ENCODE peak calls at places on chromosomes 2 and 18, in eight cellular contexts. One of them, this sample, is unnamed. For H3K4me1, the result is how much of the 10 kb centered on the place peaks cover.

GRCh38 chr2:186540971-186541370 is 48.9 kb upstream of the ITGAV start:
- DNase-seq in body of pancreas: no peak
- DNase-seq in stomach: no peak
- DNase-seq in GM23248: peak
- DNase-seq in aorta: no peak
- DNase-seq in CD8-positive, alpha-beta memory T cell: no peak
- DNase-seq in ovary: no peak
- DNase-seq in GM23338: no peak
- DNase-seq in this sample: no peak

GRCh38 chr2:128169497-128169896 is 78.5 kb downstream of the UGGT1 start:
- DNase-seq in CD8-positive, alpha-beta memory T cell: no peak
- DNase-seq in GM23248: peak
- DNase-seq in stomach: no peak
- DNase-seq in aorta: no peak
- DNase-seq in GM23338: no peak
- DNase-seq in body of pancreas: no peak
- DNase-seq in ovary: no peak
- DNase-seq in this sample: no peak

GRCh38 chr2:216348909-216349308 is 23.4 kb downstream of the MARCHF4 start:
- DNase-seq in stomach: no peak
- DNase-seq in aorta: no peak
- DNase-seq in GM23338: no peak
- DNase-seq in ovary: no peak
- DNase-seq in CD8-positive, alpha-beta memory T cell: no peak
- DNase-seq in GM23248: peak
- DNase-seq in body of pancreas: no peak
- DNase-seq in this sample: no peak

GRCh38 chr2:119862127-119862889 is 102.6 kb downstream of the PTPN4 start:
- DNase-seq in aorta: no peak
- DNase-seq in body of pancreas: no peak
- DNase-seq in GM23338: peak
- DNase-seq in ovary: no peak
- DNase-seq in stomach: no peak
- DNase-seq in GM23248: no peak
- DNase-seq in CD8-positive, alpha-beta memory T cell: no peak
- DNase-seq in this sample: no peak

GRCh38 chr18:79511671-79512301 is 116.1 kb downstream of the NFATC1 start:
- DNase-seq in CD8-positive, alpha-beta memory T cell: no peak
- DNase-seq in GM23338: no peak
- DNase-seq in ovary: peak
- DNase-seq in body of pancreas: peak
- DNase-seq in aorta: peak
- DNase-seq in GM23248: no peak
- DNase-seq in stomach: peak
- DNase-seq in this sample: no peak

GRCh38 chr2:53751728-53752127 is 15.9 kb upstream of the CHAC2 start:
- DNase-seq in ovary: no peak
- DNase-seq in GM23338: no peak
- DNase-seq in GM23248: peak
- DNase-seq in aorta: no peak
- DNase-seq in body of pancreas: no peak
- DNase-seq in CD8-positive, alpha-beta memory T cell: no peak
- DNase-seq in stomach: no peak
- DNase-seq in this sample: no peak

GRCh38 chr2:28751956-28752607 is 452 bp downstream of the PPP1CB start:
- DNase-seq in CD8-positive, alpha-beta memory T cell: no peak
- DNase-seq in GM23248: peak
- DNase-seq in aorta: no peak
- DNase-seq in stomach: peak
- DNase-seq in body of pancreas: no peak
- DNase-seq in GM23338: no peak
- DNase-seq in ovary: no peak
- DNase-seq in this sample: no peak

GRCh38 chr18:59432796-59433195 is 73.7 kb upstream of the LMAN1 start:
- DNase-seq in GM23248: no peak
- DNase-seq in stomach: no peak
- DNase-seq in body of pancreas: no peak
- DNase-seq in aorta: no peak
- DNase-seq in ovary: no peak
- DNase-seq in CD8-positive, alpha-beta memory T cell: no peak
- DNase-seq in GM23338: no peak
- DNase-seq in this sample: no peak

GRCh38 chr18:64119916-64120315 is 29.0 kb downstream of the LINC00305 start:
- DNase-seq in aorta: no peak
- DNase-seq in CD8-positive, alpha-beta memory T cell: no peak
- DNase-seq in ovary: no peak
- DNase-seq in GM23248: peak
- DNase-seq in stomach: no peak
- DNase-seq in body of pancreas: no peak
- DNase-seq in GM23338: peak
- DNase-seq in this sample: no peak

GRCh38 chr2:189657867-189658266 is 3.4 kb upstream of the ASNSD1 start:
- DNase-seq in body of pancreas: no peak
- DNase-seq in GM23248: no peak
- DNase-seq in ovary: peak
- DNase-seq in stomach: peak
- DNase-seq in CD8-positive, alpha-beta memory T cell: peak
- DNase-seq in aorta: no peak
- DNase-seq in GM23338: no peak
- DNase-seq in this sample: peak

GRCh38 chr2:98020992-98021713 is 25.4 kb upstream of the TMEM131 start:
- DNase-seq in body of pancreas: no peak
- DNase-seq in GM23338: peak
- DNase-seq in aorta: no peak
- DNase-seq in CD8-positive, alpha-beta memory T cell: no peak
- DNase-seq in ovary: no peak
- DNase-seq in GM23248: no peak
- DNase-seq in stomach: no peak
- DNase-seq in this sample: no peak

GRCh38 chr2:221962186-221962585 is 336.6 kb downstream of the PAX3 start:
- DNase-seq in CD8-positive, alpha-beta memory T cell: no peak
- DNase-seq in GM23338: no peak
- DNase-seq in stomach: no peak
- DNase-seq in aorta: no peak
- DNase-seq in GM23248: no peak
- DNase-seq in body of pancreas: no peak
- DNase-seq in ovary: no peak
- DNase-seq in this sample: no peak

GRCh38 chr2:85662899-85663683 is 4.9 kb downstream of the SFTPB start:
- DNase-seq in aorta: no peak
- DNase-seq in ovary: no peak
- DNase-seq in CD8-positive, alpha-beta memory T cell: no peak
- DNase-seq in GM23248: peak
- DNase-seq in body of pancreas: no peak
- DNase-seq in stomach: no peak
- DNase-seq in GM23338: no peak
- DNase-seq in this sample: no peak

GRCh38 chr2:201129044-201129505 is 13.1 kb downstream of the CFLAR start:
- DNase-seq in ovary: no peak
- DNase-seq in stomach: peak
- DNase-seq in body of pancreas: peak
- DNase-seq in GM23248: peak
- DNase-seq in GM23338: no peak
- DNase-seq in CD8-positive, alpha-beta memory T cell: no peak
- DNase-seq in aorta: no peak
- DNase-seq in this sample: no peak

GRCh38 chr2:85259865-85260264 is 67.9 kb downstream of the TGOLN2 start:
- DNase-seq in GM23338: no peak
- DNase-seq in ovary: no peak
- DNase-seq in aorta: no peak
- DNase-seq in CD8-positive, alpha-beta memory T cell: no peak
- DNase-seq in body of pancreas: no peak
- DNase-seq in stomach: no peak
- DNase-seq in GM23248: no peak
- DNase-seq in this sample: no peak

GRCh38 chr2:187684181-187684580 is 129.9 kb upstream of the TFPI start:
- DNase-seq in GM23248: peak
- DNase-seq in ovary: no peak
- DNase-seq in aorta: no peak
- DNase-seq in GM23338: no peak
- DNase-seq in body of pancreas: no peak
- DNase-seq in CD8-positive, alpha-beta memory T cell: no peak
- DNase-seq in stomach: no peak
- DNase-seq in this sample: no peak

GRCh38 chr2:153388246-153388645 is 90.3 kb downstream of the RPRM start:
- DNase-seq in GM23338: no peak
- DNase-seq in CD8-positive, alpha-beta memory T cell: no peak
- DNase-seq in body of pancreas: no peak
- DNase-seq in ovary: no peak
- DNase-seq in aorta: no peak
- DNase-seq in stomach: no peak
- DNase-seq in GM23248: peak
- DNase-seq in this sample: no peak

GRCh38 chr2:241876528-241877196 is 7.1 kb downstream of the RTP5 start:
- DNase-seq in GM23248: no peak
- DNase-seq in GM23338: no peak
- DNase-seq in stomach: no peak
- DNase-seq in ovary: no peak
- DNase-seq in CD8-positive, alpha-beta memory T cell: no peak
- DNase-seq in aorta: no peak
- DNase-seq in body of pancreas: no peak
- DNase-seq in this sample: peak

GRCh38 chr2:64396001-64396400 is 58.0 kb upstream of the LGALSL start:
- DNase-seq in ovary: no peak
- DNase-seq in stomach: no peak
- DNase-seq in aorta: no peak
- DNase-seq in GM23248: no peak
- DNase-seq in body of pancreas: no peak
- DNase-seq in GM23338: no peak
- DNase-seq in CD8-positive, alpha-beta memory T cell: no peak
- DNase-seq in this sample: no peak

GRCh38 chr2:18133310-18133709 is 254.8 kb downstream of the KCNS3 start:
- DNase-seq in body of pancreas: no peak
- DNase-seq in CD8-positive, alpha-beta memory T cell: no peak
- DNase-seq in aorta: no peak
- DNase-seq in GM23338: no peak
- DNase-seq in ovary: no peak
- DNase-seq in stomach: no peak
- DNase-seq in GM23248: no peak
- DNase-seq in this sample: no peak

GRCh38 chr2:18132697-18133096 is 254.2 kb downstream of the KCNS3 start:
- DNase-seq in body of pancreas: no peak
- DNase-seq in stomach: no peak
- DNase-seq in GM23248: peak
- DNase-seq in aorta: no peak
- DNase-seq in GM23338: no peak
- DNase-seq in ovary: no peak
- DNase-seq in CD8-positive, alpha-beta memory T cell: no peak
- DNase-seq in this sample: no peak

GRCh38 chr2:18137096-18137495 is 258.6 kb downstream of the KCNS3 start:
- DNase-seq in body of pancreas: no peak
- DNase-seq in stomach: no peak
- DNase-seq in GM23338: no peak
- DNase-seq in CD8-positive, alpha-beta memory T cell: no peak
- DNase-seq in ovary: no peak
- DNase-seq in aorta: no peak
- DNase-seq in GM23248: no peak
- DNase-seq in this sample: no peak
- H3K4me1 ChIP-seq in body of pancreas: under half
- H3K4me1 ChIP-seq in stomach: under half
- H3K4me1 ChIP-seq in GM23338: under half
- H3K4me1 ChIP-seq in CD8-positive, alpha-beta memory T cell: under half
- H3K4me1 ChIP-seq in ovary: under half
- H3K4me1 ChIP-seq in aorta: under half
- H3K4me1 ChIP-seq in GM23248: under half
- H3K4me1 ChIP-seq in this sample: under half

DNA sequence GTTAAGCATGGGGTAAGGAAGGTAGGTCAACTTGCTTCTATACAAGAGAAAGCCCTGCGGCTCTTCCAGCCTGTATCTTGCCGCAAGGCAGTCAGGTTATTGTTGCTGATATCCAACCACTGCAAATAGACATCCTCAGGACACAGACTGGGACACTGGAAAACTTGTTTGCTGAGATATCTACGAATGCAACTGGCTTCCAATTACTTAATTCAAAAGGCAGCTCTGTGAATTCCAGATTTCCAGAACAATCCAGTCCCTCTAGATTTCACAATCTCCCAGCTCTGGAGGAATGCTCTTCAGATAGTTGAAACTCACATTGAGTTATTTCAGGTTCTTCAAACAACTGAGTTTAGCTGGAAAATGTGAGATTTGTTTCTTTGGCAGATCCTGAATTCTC is 34.6 kb upstream of the SP9 start:
- DNase-seq in stomach: no peak
- DNase-seq in body of pancreas: no peak
- DNase-seq in GM23338: no peak
- DNase-seq in CD8-positive, alpha-beta memory T cell: no peak
- DNase-seq in ovary: no peak
- DNase-seq in GM23248: peak
- DNase-seq in aorta: no peak
- DNase-seq in this sample: no peak
- H3K4me3 ChIP-seq in stomach: no peak
- H3K4me3 ChIP-seq in body of pancreas: no peak
- H3K4me3 ChIP-seq in GM23338: no peak
- H3K4me3 ChIP-seq in CD8-positive, alpha-beta memory T cell: no peak
- H3K4me3 ChIP-seq in ovary: no peak
- H3K4me3 ChIP-seq in GM23248: no peak
- H3K4me3 ChIP-seq in aorta: no peak
- H3K4me3 ChIP-seq in this sample: no peak

GRCh38 chr2:100984892-100985307 is 17.2 kb upstream of the RPL31 start:
- DNase-seq in aorta: peak
- DNase-seq in stomach: peak
- DNase-seq in body of pancreas: peak
- DNase-seq in GM23338: peak
- DNase-seq in ovary: peak
- DNase-seq in CD8-positive, alpha-beta memory T cell: peak
- DNase-seq in GM23248: peak
- DNase-seq in this sample: peak
- H3K4me1 ChIP-seq in aorta: under half
- H3K4me1 ChIP-seq in stomach: under half
- H3K4me1 ChIP-seq in body of pancreas: under half
- H3K4me1 ChIP-seq in GM23338: under half
- H3K4me1 ChIP-seq in ovary: under half
- H3K4me1 ChIP-seq in CD8-positive, alpha-beta memory T cell: under half
- H3K4me1 ChIP-seq in GM23248: under half
- H3K4me1 ChIP-seq in this sample: under half

GRCh38 chr18:29083545-29083944 is 906.6 kb upstream of the CDH2 start:
- DNase-seq in CD8-positive, alpha-beta memory T cell: no peak
- DNase-seq in aorta: no peak
- DNase-seq in stomach: no peak
- DNase-seq in body of pancreas: no peak
- DNase-seq in GM23248: peak
- DNase-seq in GM23338: no peak
- DNase-seq in ovary: no peak
- DNase-seq in this sample: no peak
- H3K4me3 ChIP-seq in CD8-positive, alpha-beta memory T cell: no peak
- H3K4me3 ChIP-seq in aorta: no peak
- H3K4me3 ChIP-seq in stomach: no peak
- H3K4me3 ChIP-seq in body of pancreas: no peak
- H3K4me3 ChIP-seq in GM23248: peak
- H3K4me3 ChIP-seq in GM23338: no peak
- H3K4me3 ChIP-seq in ovary: no peak
- H3K4me3 ChIP-seq in this sample: no peak

GRCh38 chr2:160402498-160402897 is 91.1 kb downstream of the RBMS1 start:
- DNase-seq in GM23248: no peak
- DNase-seq in stomach: no peak
- DNase-seq in CD8-positive, alpha-beta memory T cell: no peak
- DNase-seq in aorta: no peak
- DNase-seq in GM23338: no peak
- DNase-seq in body of pancreas: no peak
- DNase-seq in ovary: no peak
- DNase-seq in this sample: no peak
- H3K4me1 ChIP-seq in GM23248: half or more
- H3K4me1 ChIP-seq in stomach: under half
- H3K4me1 ChIP-seq in CD8-positive, alpha-beta memory T cell: half or more
- H3K4me1 ChIP-seq in aorta: under half
- H3K4me1 ChIP-seq in GM23338: half or more
- H3K4me1 ChIP-seq in body of pancreas: under half
- H3K4me1 ChIP-seq in ovary: under half
- H3K4me1 ChIP-seq in this sample: under half

GRCh38 chr18:57427429-57428181 is 7.6 kb upstream of the ONECUT2 start:
- DNase-seq in GM23338: peak
- DNase-seq in body of pancreas: no peak
- DNase-seq in GM23248: peak
- DNase-seq in ovary: peak
- DNase-seq in stomach: no peak
- DNase-seq in CD8-positive, alpha-beta memory T cell: no peak
- DNase-seq in aorta: peak
- DNase-seq in this sample: peak
- H3K4me3 ChIP-seq in GM23338: peak
- H3K4me3 ChIP-seq in body of pancreas: no peak
- H3K4me3 ChIP-seq in GM23248: no peak
- H3K4me3 ChIP-seq in ovary: peak
- H3K4me3 ChIP-seq in stomach: peak
- H3K4me3 ChIP-seq in CD8-positive, alpha-beta memory T cell: no peak
- H3K4me3 ChIP-seq in aorta: no peak
- H3K4me3 ChIP-seq in this sample: peak